ENCODE peak calls at places on chromosomes 12 and 14, in six cellular contexts. One of them, this sample, is unnamed.

GRCh38 chr14:96240641-96241040 is 15.4 kb upstream of the BDKRB1 start:
- DNase-seq in CD8-positive, alpha-beta T cell: no peak
- DNase-seq in right atrium auricular region: no peak
- DNase-seq in thyroid gland: no peak
- DNase-seq in cardiac muscle cell: no peak
- DNase-seq in endothelial cell of umbilical vein: no peak
- DNase-seq in this sample: no peak

GRCh38 chr12:57176846-57177245 is 29.4 kb upstream of the LRP1-AS start:
- DNase-seq in right atrium auricular region: no peak
- DNase-seq in CD8-positive, alpha-beta T cell: no peak
- DNase-seq in thyroid gland: no peak
- DNase-seq in cardiac muscle cell: no peak
- DNase-seq in endothelial cell of umbilical vein: no peak
- DNase-seq in this sample: no peak

GRCh38 chr12:121124402-121125109 is 8.1 kb upstream of the P2RX7 start:
- DNase-seq in right atrium auricular region: no peak
- DNase-seq in thyroid gland: no peak
- DNase-seq in CD8-positive, alpha-beta T cell: no peak
- DNase-seq in cardiac muscle cell: no peak
- DNase-seq in endothelial cell of umbilical vein: peak; percentile 70
- DNase-seq in this sample: peak; percentile 82

GRCh38 chr14:104360522-104360921 is 219.0 kb upstream of the C14orf180 start:
- DNase-seq in right atrium auricular region: no peak
- DNase-seq in CD8-positive, alpha-beta T cell: no peak
- DNase-seq in endothelial cell of umbilical vein: no peak
- DNase-seq in thyroid gland: no peak
- DNase-seq in cardiac muscle cell: no peak
- DNase-seq in this sample: no peak

GRCh38 chr14:55115433-55115832 is 13.6 kb upstream of the LGALS3 start:
- DNase-seq in endothelial cell of umbilical vein: no peak
- DNase-seq in thyroid gland: no peak
- DNase-seq in cardiac muscle cell: no peak
- DNase-seq in right atrium auricular region: no peak
- DNase-seq in CD8-positive, alpha-beta T cell: no peak
- DNase-seq in this sample: no peak

GRCh38 chr14:94390372-94391086 is 2.1 kb upstream of the SERPINA1 start:
- DNase-seq in cardiac muscle cell: no peak
- DNase-seq in endothelial cell of umbilical vein: no peak
- DNase-seq in thyroid gland: peak; percentile 86
- DNase-seq in right atrium auricular region: no peak
- DNase-seq in CD8-positive, alpha-beta T cell: no peak
- DNase-seq in this sample: peak; percentile 94

GRCh38 chr14:104141621-104142091 is 3.3 kb downstream of the KIF26A start:
- DNase-seq in right atrium auricular region: no peak
- DNase-seq in cardiac muscle cell: no peak
- DNase-seq in endothelial cell of umbilical vein: no peak
- DNase-seq in CD8-positive, alpha-beta T cell: no peak
- DNase-seq in thyroid gland: no peak
- DNase-seq in this sample: no peak

GRCh38 chr14:69592923-69593677 is 18.3 kb upstream of the SUSD6 start:
- DNase-seq in right atrium auricular region: peak; percentile 72
- DNase-seq in endothelial cell of umbilical vein: no peak
- DNase-seq in cardiac muscle cell: no peak
- DNase-seq in CD8-positive, alpha-beta T cell: no peak
- DNase-seq in thyroid gland: no peak
- DNase-seq in this sample: no peak

GRCh38 chr14:104144911-104145825 is 6.8 kb downstream of the KIF26A start:
- DNase-seq in thyroid gland: no peak
- DNase-seq in cardiac muscle cell: no peak
- DNase-seq in CD8-positive, alpha-beta T cell: no peak
- DNase-seq in endothelial cell of umbilical vein: no peak
- DNase-seq in right atrium auricular region: no peak
- DNase-seq in this sample: no peak

GRCh38 chr12:131460516-131460915 is 250.4 kb upstream of the SFSWAP start:
- DNase-seq in thyroid gland: no peak
- DNase-seq in CD8-positive, alpha-beta T cell: no peak
- DNase-seq in right atrium auricular region: no peak
- DNase-seq in endothelial cell of umbilical vein: no peak
- DNase-seq in cardiac muscle cell: no peak
- DNase-seq in this sample: no peak

GRCh38 chr12:25382311-25383106 is 131.8 kb upstream of the KRAS start:
- DNase-seq in thyroid gland: no peak
- DNase-seq in endothelial cell of umbilical vein: no peak
- DNase-seq in CD8-positive, alpha-beta T cell: no peak
- DNase-seq in right atrium auricular region: no peak
- DNase-seq in cardiac muscle cell: no peak
- DNase-seq in this sample: no peak

GRCh38 chr12:87274594-87275245 is 754.5 kb downstream of the C12orf50 start:
- DNase-seq in CD8-positive, alpha-beta T cell: no peak
- DNase-seq in cardiac muscle cell: peak; percentile 61
- DNase-seq in right atrium auricular region: no peak
- DNase-seq in thyroid gland: no peak
- DNase-seq in endothelial cell of umbilical vein: peak; percentile 47
- DNase-seq in this sample: no peak

GRCh38 chr12:4011597-4011996 is 138.4 kb upstream of the PARP11 start:
- DNase-seq in endothelial cell of umbilical vein: no peak
- DNase-seq in cardiac muscle cell: no peak
- DNase-seq in thyroid gland: peak; percentile 78
- DNase-seq in right atrium auricular region: no peak
- DNase-seq in CD8-positive, alpha-beta T cell: no peak
- DNase-seq in this sample: no peak

GRCh38 chr12:4015225-4016076 is 142.3 kb upstream of the PARP11 start:
- DNase-seq in CD8-positive, alpha-beta T cell: no peak
- DNase-seq in endothelial cell of umbilical vein: no peak
- DNase-seq in cardiac muscle cell: no peak
- DNase-seq in thyroid gland: no peak
- DNase-seq in right atrium auricular region: no peak
- DNase-seq in this sample: peak; percentile 97

GRCh38 chr12:4014858-4015224 is 141.6 kb upstream of the PARP11 start:
- DNase-seq in right atrium auricular region: no peak
- DNase-seq in thyroid gland: no peak
- DNase-seq in endothelial cell of umbilical vein: no peak
- DNase-seq in cardiac muscle cell: no peak
- DNase-seq in CD8-positive, alpha-beta T cell: no peak
- DNase-seq in this sample: peak; percentile 45

GRCh38 chr12:4012073-4012472 is 138.9 kb upstream of the PARP11 start:
- DNase-seq in endothelial cell of umbilical vein: no peak
- DNase-seq in thyroid gland: no peak
- DNase-seq in CD8-positive, alpha-beta T cell: no peak
- DNase-seq in right atrium auricular region: no peak
- DNase-seq in cardiac muscle cell: no peak
- DNase-seq in this sample: no peak

DNA sequence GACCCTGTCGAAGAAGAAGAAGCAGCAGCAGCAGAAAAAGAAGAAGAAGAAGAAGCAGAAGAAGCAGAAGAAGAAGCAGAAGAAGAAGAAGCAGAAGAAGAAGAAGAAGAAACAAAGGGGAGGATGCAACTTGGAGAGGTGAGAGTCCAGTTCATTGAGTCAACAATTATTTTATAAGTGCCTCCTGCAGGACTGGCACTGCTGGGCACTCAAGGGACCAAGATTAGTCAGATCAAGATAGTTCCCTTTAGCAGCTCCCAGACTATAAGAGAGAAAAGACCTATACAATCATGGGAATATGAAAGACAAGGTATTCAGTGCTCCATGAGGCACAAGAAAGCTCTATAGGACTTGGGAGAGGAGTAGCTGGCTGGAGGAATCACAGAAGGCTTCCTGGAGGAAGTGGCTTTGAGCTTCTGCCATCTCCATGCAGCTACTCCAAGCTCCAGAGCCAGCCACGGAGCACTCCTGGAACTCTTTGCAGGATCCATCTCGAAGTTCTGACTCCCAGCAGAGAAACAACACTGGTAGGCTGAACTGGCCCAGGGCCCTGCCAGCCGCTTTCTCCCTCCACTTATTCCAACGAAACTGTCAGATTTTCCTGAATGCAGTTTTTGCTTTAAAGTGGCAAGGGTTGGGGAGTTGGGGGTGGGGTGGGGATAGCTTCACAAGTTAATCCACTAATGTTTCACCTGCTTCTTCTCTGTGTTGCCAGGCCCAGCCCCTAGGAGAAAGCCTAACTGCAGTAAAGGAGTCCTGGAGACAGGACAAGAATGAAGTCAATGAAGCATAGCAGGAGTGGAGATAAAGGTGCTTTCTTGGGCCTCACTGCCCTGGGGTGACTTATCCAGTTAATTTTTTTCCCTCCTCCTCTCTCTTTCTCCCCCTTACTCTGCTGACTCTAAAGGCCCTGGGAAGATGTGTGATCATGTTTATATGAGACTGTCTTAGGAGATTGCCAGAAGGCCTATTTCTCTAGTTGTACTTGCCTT is 140.1 kb upstream of the PARP11 start:
- DNase-seq in thyroid gland: peak; percentile 52
- DNase-seq in right atrium auricular region: no peak
- DNase-seq in cardiac muscle cell: no peak
- DNase-seq in endothelial cell of umbilical vein: no peak
- DNase-seq in CD8-positive, alpha-beta T cell: no peak
- DNase-seq in this sample: peak; percentile 82
- H3K27ac ChIP-seq in thyroid gland: peak overlapping the region; percentile 64
- H3K27ac ChIP-seq in right atrium auricular region: no peak overlapping the region
- H3K27ac ChIP-seq in cardiac muscle cell: no peak overlapping the region
- H3K27ac ChIP-seq in endothelial cell of umbilical vein: no peak overlapping the region
- H3K27ac ChIP-seq in CD8-positive, alpha-beta T cell: no peak overlapping the region
- H3K27ac ChIP-seq in this sample: no peak overlapping the region

GRCh38 chr12:49336645-49337584 is at the start of gene C1QL4:
- DNase-seq in CD8-positive, alpha-beta T cell: peak; percentile 83
- DNase-seq in endothelial cell of umbilical vein: peak; percentile 69
- DNase-seq in thyroid gland: peak; percentile 81
- DNase-seq in cardiac muscle cell: peak; percentile 89
- DNase-seq in right atrium auricular region: peak; percentile 75
- DNase-seq in this sample: peak; percentile 63

GRCh38 chr12:49334226-49334625 is 2.8 kb downstream of the C1QL4 start:
- DNase-seq in right atrium auricular region: no peak
- DNase-seq in thyroid gland: no peak
- DNase-seq in cardiac muscle cell: no peak
- DNase-seq in CD8-positive, alpha-beta T cell: no peak
- DNase-seq in endothelial cell of umbilical vein: no peak
- DNase-seq in this sample: no peak

GRCh38 chr12:49334681-49335080 is 2.3 kb downstream of the C1QL4 start:
- DNase-seq in right atrium auricular region: no peak
- DNase-seq in thyroid gland: no peak
- DNase-seq in endothelial cell of umbilical vein: no peak
- DNase-seq in cardiac muscle cell: no peak
- DNase-seq in CD8-positive, alpha-beta T cell: no peak
- DNase-seq in this sample: no peak

GRCh38 chr12:49335955-49336644 is 888 bp downstream of the C1QL4 start:
- DNase-seq in CD8-positive, alpha-beta T cell: no peak
- DNase-seq in thyroid gland: no peak
- DNase-seq in right atrium auricular region: no peak
- DNase-seq in endothelial cell of umbilical vein: no peak
- DNase-seq in cardiac muscle cell: no peak
- DNase-seq in this sample: no peak

DNA sequence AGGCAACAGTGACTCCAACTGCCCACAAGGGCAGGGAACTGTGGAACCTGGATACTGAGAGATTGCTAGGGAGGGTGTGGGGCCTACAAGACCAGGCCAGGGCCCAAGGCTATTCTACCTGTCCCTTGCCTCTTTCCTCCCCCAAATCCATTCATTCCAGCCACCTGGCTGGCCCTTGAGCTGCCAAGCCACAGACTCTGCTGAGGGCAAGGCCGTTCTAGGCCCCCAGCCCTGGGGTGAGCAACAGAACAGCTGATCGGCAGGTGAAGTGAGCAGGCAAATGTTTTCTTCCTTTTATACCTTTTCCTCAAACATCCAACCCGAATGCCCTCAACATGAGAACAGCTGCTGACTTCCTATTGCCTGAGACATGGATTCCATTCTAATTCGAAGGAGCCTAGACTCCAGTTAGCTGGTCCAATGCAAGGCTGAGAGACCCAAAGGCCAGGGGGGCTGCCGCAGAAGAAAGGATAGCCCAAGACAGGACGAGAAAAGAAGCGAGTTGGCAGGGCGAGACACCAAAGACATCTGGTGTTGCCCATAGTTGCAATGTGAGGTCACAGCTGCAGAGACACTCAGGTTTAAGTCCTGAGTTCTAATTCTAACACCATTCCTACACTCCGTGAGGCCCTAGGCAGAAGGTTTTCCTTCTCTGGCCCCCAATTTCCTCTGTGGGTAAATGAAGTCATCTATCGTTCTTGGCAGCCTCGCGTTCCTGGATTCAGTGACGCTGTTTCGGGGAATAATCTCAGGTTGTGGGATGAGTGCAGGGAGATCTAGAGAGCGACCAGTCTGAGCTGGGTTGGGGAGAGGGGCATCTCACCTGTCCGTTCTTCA is 1.7 kb downstream of the C1QL4 start:
- DNase-seq in endothelial cell of umbilical vein: no peak
- DNase-seq in CD8-positive, alpha-beta T cell: no peak
- DNase-seq in cardiac muscle cell: no peak
- DNase-seq in thyroid gland: no peak
- DNase-seq in right atrium auricular region: no peak
- DNase-seq in this sample: no peak
- H3K27me3 ChIP-seq in endothelial cell of umbilical vein: peaks cover 54% of the 10 kb centered on the region
- H3K27me3 ChIP-seq in CD8-positive, alpha-beta T cell: peaks cover 18% of the 10 kb centered on the region
- H3K27me3 ChIP-seq in cardiac muscle cell: peaks cover 92% of the 10 kb centered on the region
- H3K27me3 ChIP-seq in thyroid gland: peaks cover 7% of the 10 kb centered on the region
- H3K27me3 ChIP-seq in right atrium auricular region: peaks cover 21% of the 10 kb centered on the region
- H3K27me3 ChIP-seq in this sample: peaks cover 33% of the 10 kb centered on the region

GRCh38 chr14:25041484-25041883 is 8.5 kb downstream of the STXBP6 start:
- DNase-seq in cardiac muscle cell: no peak
- DNase-seq in CD8-positive, alpha-beta T cell: no peak
- DNase-seq in endothelial cell of umbilical vein: no peak
- DNase-seq in right atrium auricular region: no peak
- DNase-seq in thyroid gland: no peak
- DNase-seq in this sample: peak; percentile 95
- H3K4me3 ChIP-seq in cardiac muscle cell: no peak overlapping the region
- H3K4me3 ChIP-seq in CD8-positive, alpha-beta T cell: no peak overlapping the region
- H3K4me3 ChIP-seq in endothelial cell of umbilical vein: no peak overlapping the region
- H3K4me3 ChIP-seq in right atrium auricular region: no peak overlapping the region
- H3K4me3 ChIP-seq in thyroid gland: no peak overlapping the region
- H3K4me3 ChIP-seq in this sample: no peak overlapping the region

GRCh38 chr12:89373772-89374572 is 21.7 kb upstream of the DUSP6 start:
- DNase-seq in thyroid gland: no peak
- DNase-seq in cardiac muscle cell: no peak
- DNase-seq in endothelial cell of umbilical vein: peak; percentile 90
- DNase-seq in right atrium auricular region: no peak
- DNase-seq in CD8-positive, alpha-beta T cell: no peak
- DNase-seq in this sample: no peak

GRCh38 chr12:89370411-89370810 is 18.1 kb upstream of the DUSP6 start:
- DNase-seq in thyroid gland: no peak
- DNase-seq in right atrium auricular region: no peak
- DNase-seq in endothelial cell of umbilical vein: no peak
- DNase-seq in cardiac muscle cell: no peak
- DNase-seq in CD8-positive, alpha-beta T cell: no peak
- DNase-seq in this sample: no peak

GRCh38 chr12:89376202-89376529 is 23.9 kb upstream of the DUSP6 start:
- DNase-seq in cardiac muscle cell: no peak
- DNase-seq in thyroid gland: no peak
- DNase-seq in CD8-positive, alpha-beta T cell: no peak
- DNase-seq in endothelial cell of umbilical vein: no peak
- DNase-seq in right atrium auricular region: no peak
- DNase-seq in this sample: no peak

GRCh38 chr12:89370850-89371249 is 18.5 kb upstream of the DUSP6 start:
- DNase-seq in thyroid gland: no peak
- DNase-seq in right atrium auricular region: no peak
- DNase-seq in endothelial cell of umbilical vein: peak; percentile 92
- DNase-seq in cardiac muscle cell: no peak
- DNase-seq in CD8-positive, alpha-beta T cell: no peak
- DNase-seq in this sample: no peak

GRCh38 chr12:89372584-89373370 is 20.5 kb upstream of the DUSP6 start:
- DNase-seq in right atrium auricular region: no peak
- DNase-seq in CD8-positive, alpha-beta T cell: no peak
- DNase-seq in cardiac muscle cell: no peak
- DNase-seq in endothelial cell of umbilical vein: no peak
- DNase-seq in thyroid gland: no peak
- DNase-seq in this sample: peak; percentile 77
- H3K27ac ChIP-seq in right atrium auricular region: peak overlapping the region; percentile 51
- H3K27ac ChIP-seq in CD8-positive, alpha-beta T cell: no peak overlapping the region
- H3K27ac ChIP-seq in cardiac muscle cell: peak overlapping the region; percentile 74
- H3K27ac ChIP-seq in endothelial cell of umbilical vein: peak overlapping the region; percentile 90
- H3K27ac ChIP-seq in thyroid gland: no peak overlapping the region
- H3K27ac ChIP-seq in this sample: peak overlapping the region; percentile 53

This sample was measured in small intestine.